ENCODE peak calls at places on chromosomes 5 and 9, in six cellular contexts. D is sigmoid colon, K is H9, O is fibroblast of lung, T is left lung, I is GM23338. W is an unnamed sample.

GRCh38 chr5:36158144-36158543 is 6.2 kb downstream of the SKP2 start:
- DNase-seq in I (no peak), K (no peak), O (peak; percentile 21), T (no peak), D (no peak), W (no peak)

GRCh38 chr5:135216813-135217154 is 182.2 kb downstream of the MACROH2A1 start:
- DNase-seq in I (no peak), O (no peak), D (no peak), K (no peak), T (no peak), W (no peak)

GRCh38 chr5:93532370-93532769 is 48.6 kb downstream of the NR2F1-AS1 start:
- DNase-seq in D (peak; percentile 93), I (peak; percentile 3), T (no peak), O (peak; percentile 94), K (no peak), W (peak; percentile 89)

GRCh38 chr5:170151105-170151831 is 45.6 kb downstream of the FOXI1 start:
- DNase-seq in D (no peak), T (peak; percentile 84), O (peak; percentile 90), K (peak; percentile 61), I (peak; percentile 74), W (peak; percentile 95)

GRCh38 chr5:107514305-107514704 is 156.4 kb downstream of the EFNA5 start:
- DNase-seq in K (no peak), I (no peak), T (no peak), O (peak; percentile 69), D (no peak), W (peak; percentile 54)

GRCh38 chr9:137277329-137278041 is at the start of gene TOR4A:
- DNase-seq in D (peak; percentile 91), T (peak; percentile 98), O (peak; percentile 87), K (peak; percentile 92), I (peak; percentile 92), W (peak; percentile 93)

GRCh38 chr5:154138701-154139100 is 51.8 kb upstream of the GALNT10 start:
- DNase-seq in D (peak; percentile 71), T (no peak), K (no peak), O (peak; percentile 12), I (no peak), W (no peak)

GRCh38 chr9:16928179-16928945 is 57.9 kb upstream of the BNC2 start:
- DNase-seq in O (peak; percentile 40), D (no peak), T (no peak), K (no peak), I (peak; percentile 8), W (no peak)

GRCh38 chr9:94042516-94042915 is 41.7 kb upstream of the PTPDC1 start:
- DNase-seq in K (no peak), O (peak; percentile 15), T (no peak), I (no peak), D (no peak), W (no peak)

GRCh38 chr9:35771524-35771923 is 17.4 kb upstream of the MSMP start:
- DNase-seq in D (no peak), T (no peak), I (no peak), K (no peak), O (no peak), W (peak; percentile 54)

GRCh38 chr9:84173961-84174360 is 166.6 kb downstream of the SLC28A3 start:
- DNase-seq in O (no peak), I (no peak), D (no peak), T (no peak), K (no peak), W (no peak)

GRCh38 chr5:107378218-107378899 is 292.4 kb downstream of the EFNA5 start:
- DNase-seq in K (no peak), T (no peak), O (peak; percentile 73), D (no peak), I (no peak), W (no peak)

GRCh38 chr9:31542384-31543055 is 841.9 kb upstream of the ACO1 start:
- DNase-seq in I (peak; percentile 61), K (peak; percentile 52), T (no peak), O (peak; percentile 31), D (peak; percentile 60), W (peak; percentile 76)

GRCh38 chr5:116476903-116477537 is 97.6 kb downstream of the SEMA6A start:
- DNase-seq in D (no peak), O (peak; percentile 21), T (no peak), I (no peak), K (no peak), W (peak; percentile 82)

GRCh38 chr5:116475232-116475828 is 99.3 kb downstream of the SEMA6A start:
- DNase-seq in D (no peak), O (no peak), I (no peak), K (no peak), T (no peak), W (no peak)

GRCh38 chr5:116473706-116474105 is 100.9 kb downstream of the SEMA6A start:
- DNase-seq in T (no peak), D (no peak), O (no peak), K (no peak), I (no peak), W (no peak)

GRCh38 chr5:116468583-116468982 is 106.0 kb downstream of the SEMA6A start:
- DNase-seq in K (no peak), T (no peak), I (no peak), D (no peak), O (no peak), W (no peak)

DNA sequence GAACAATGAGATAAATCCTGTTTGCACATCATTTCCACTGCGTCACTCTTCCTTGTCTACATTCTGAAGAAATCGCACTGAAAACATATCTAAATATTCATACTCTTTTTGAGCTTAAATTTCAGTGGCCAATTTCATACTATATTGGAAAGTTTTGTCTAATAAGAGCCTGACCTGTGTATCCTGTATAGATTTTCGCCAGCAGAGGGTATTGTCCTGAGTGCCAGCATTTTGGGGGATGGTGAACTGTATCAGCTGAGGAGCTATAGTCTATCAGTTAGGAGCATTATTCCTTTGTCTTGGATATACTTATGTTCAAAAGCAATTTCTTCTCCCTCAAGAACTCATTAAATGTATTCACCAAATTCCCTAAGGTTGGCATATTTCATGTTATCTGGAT is 102.3 kb downstream of the SEMA6A start:
- DNase-seq in T (no peak), K (no peak), D (no peak), I (no peak), O (no peak), W (no peak)
- TF ChIP-seq CTCF in T (no peak), K (no peak), D (no peak), I (no peak), O (no peak), W (no peak)

GRCh38 chr5:40716000-40716399 is 36.3 kb downstream of the PTGER4 start:
- DNase-seq in K (no peak), O (no peak), D (no peak), I (peak; percentile 17), T (no peak), W (peak; percentile 11)
- TF ChIP-seq CTCF in K (peak; percentile 35), O (no peak), D (no peak), I (peak; percentile 41), T (no peak), W (no peak)

GRCh38 chr9:4798281-4798680 is 5.5 kb downstream of the RCL1 start:
- DNase-seq in D (no peak), I (peak; percentile 15), T (no peak), K (no peak), O (no peak), W (no peak)

GRCh38 chr9:4799775-4800174 is 7.0 kb downstream of the RCL1 start:
- DNase-seq in I (no peak), O (no peak), D (no peak), T (no peak), K (no peak), W (no peak)

GRCh38 chr9:4793412-4794005 is 765 bp downstream of the RCL1 start:
- DNase-seq in T (no peak), D (no peak), I (no peak), K (no peak), O (no peak), W (peak; percentile 25)

GRCh38 chr9:4796530-4796929 is 3.8 kb downstream of the RCL1 start:
- DNase-seq in D (no peak), K (no peak), O (no peak), T (no peak), I (no peak), W (no peak)

GRCh38 chr9:4796988-4797956 is 4.5 kb downstream of the RCL1 start:
- DNase-seq in O (peak; percentile 32), D (no peak), I (peak; percentile 85), T (no peak), K (peak; percentile 42), W (peak; percentile 52)
- TF ChIP-seq CTCF in O (peak; percentile 90), D (no peak), I (peak; percentile 85), T (peak; percentile 57), K (peak; percentile 84), W (peak; percentile 59)

DNA sequence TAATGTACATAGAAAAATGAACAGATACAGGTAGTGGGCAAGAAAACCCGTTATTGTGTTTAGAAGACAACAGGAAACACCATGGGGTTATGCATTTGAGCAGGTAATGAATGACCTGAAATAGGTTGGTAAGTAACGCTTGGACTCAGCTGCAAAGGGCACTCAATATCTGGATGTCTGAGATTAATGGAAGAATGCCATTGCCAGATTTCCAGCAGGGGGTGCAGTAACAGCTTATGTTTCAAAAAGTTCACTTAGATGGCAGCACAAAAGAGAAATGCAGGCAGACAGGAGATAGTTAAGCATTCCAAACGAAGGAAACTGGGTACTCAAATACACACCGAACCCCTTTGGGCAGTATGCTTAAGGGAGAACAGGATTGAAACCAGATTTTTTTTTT is 285.5 kb upstream of the VLDLR start:
- DNase-seq in I (no peak), T (no peak), K (no peak), O (no peak), D (no peak), W (no peak)
- TF ChIP-seq CTCF in I (peak; percentile 39), T (no peak), K (peak; percentile 30), O (peak; percentile 39), D (no peak), W (no peak)

GRCh38 chr9:18245911-18246310 is 228.0 kb upstream of the ADAMTSL1 start:
- DNase-seq in T (no peak), D (no peak), K (no peak), I (no peak), O (no peak), W (no peak)
- TF ChIP-seq CTCF in T (no peak), D (no peak), K (no peak), I (peak; percentile 14), O (peak; percentile 44), W (no peak)

DNA sequence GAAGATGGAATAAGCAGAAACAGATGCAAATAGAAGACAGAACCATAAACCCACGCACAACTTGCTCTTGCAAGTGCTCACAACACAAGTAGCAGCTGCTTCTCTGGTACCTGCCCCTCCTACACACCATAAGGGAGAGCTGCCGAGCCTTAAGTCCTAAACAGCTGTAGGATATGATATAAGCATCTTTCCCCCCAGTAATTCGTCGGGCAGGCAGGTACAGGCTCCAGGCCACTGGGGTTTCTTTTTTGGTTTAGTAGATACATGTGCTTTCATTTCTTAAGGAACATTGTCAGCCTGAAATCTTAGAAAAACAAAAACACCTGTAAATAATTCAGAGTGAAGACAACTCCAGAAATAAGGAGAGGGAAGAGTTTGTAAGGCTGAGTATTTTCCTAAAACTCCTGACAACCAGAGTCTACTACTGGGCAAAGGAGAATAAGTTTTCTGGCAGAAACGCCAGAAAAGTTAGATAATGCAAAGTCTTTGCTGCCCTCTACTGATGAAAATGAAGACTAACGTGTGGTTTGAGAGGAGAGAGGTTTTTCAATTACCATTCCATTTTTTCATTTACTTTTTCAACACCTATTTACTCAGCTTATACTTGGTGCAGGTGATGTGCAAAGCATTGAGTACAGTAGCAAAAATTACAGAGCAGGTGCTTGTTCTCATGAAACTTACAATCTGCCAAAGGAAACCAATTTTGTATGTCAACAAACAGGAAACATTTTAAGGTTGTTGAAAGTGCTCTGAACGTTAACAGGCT is 20.1 kb upstream of the TCERG1 start:
- DNase-seq in I (peak; percentile 75), K (no peak), O (peak; percentile 34), T (no peak), D (no peak), W (peak; percentile 66)
- TF ChIP-seq CTCF in I (peak; percentile 82), K (peak; percentile 84), O (peak; percentile 54), T (peak; percentile 54), D (peak; percentile 26), W (peak; percentile 85)